ENCODE peak calls at places on chromosomes 5 and 9, in four cellular contexts. P is NCI-H1694, F is brain microvascular endothelial cell, Q is choroid plexus epithelial cell. S is an unnamed sample.

GRCh38 chr9:69411931-69412740 is 87.1 kb downstream of the ENTREP1 start:
- DNase-seq in P (no peak), Q (no peak), F (no peak), S (no peak)

GRCh38 chr5:144142030-144142825 is 28.2 kb downstream of the YIPF5 start:
- DNase-seq in F (peak), Q (peak), P (peak), S (peak)

GRCh38 chr5:72908666-72909065 is 47.2 kb upstream of the FCHO2 start:
- DNase-seq in F (no peak), Q (peak), P (no peak), S (no peak)

GRCh38 chr5:124824637-124825158 is 78.3 kb upstream of the ZNF608 start:
- DNase-seq in Q (peak), F (peak), P (no peak), S (no peak)

GRCh38 chr5:136295914-136296313 is 69.4 kb downstream of the TRPC7 start:
- DNase-seq in P (no peak), Q (peak), F (peak), S (no peak)

GRCh38 chr5:40361378-40361777 is 318.3 kb upstream of the PTGER4 start:
- DNase-seq in F (no peak), P (no peak), Q (no peak), S (no peak)

GRCh38 chr5:135821061-135821781 is 13.2 kb upstream of the SLC25A48 start:
- DNase-seq in F (no peak), Q (no peak), P (no peak), S (peak)

GRCh38 chr9:110536802-110537201 is 42.7 kb downstream of the SVEP1 start:
- DNase-seq in Q (peak), P (no peak), F (no peak), S (no peak)

GRCh38 chr9:128150594-128151342 is 1.5 kb downstream of the LCN2 start:
- DNase-seq in Q (no peak), P (no peak), F (no peak), S (no peak)